ENCODE peak calls at places on chromosomes 3 and 15, in nine cellular contexts. One of them, this sample, is unnamed. For H3K4me1, the result is how much of the 10 kb centered on the place peaks cover.

GRCh38 chr3:183698760-183699159 is 1.2 kb downstream of the YEATS2 start:
- DNase-seq in HepG2: no peak
- DNase-seq in endothelial cell of umbilical vein: peak
- DNase-seq in GM12878: no peak
- DNase-seq in esophagus muscularis mucosa: no peak
- DNase-seq in GM23338: peak
- DNase-seq in sigmoid colon: no peak
- DNase-seq in Panc1: no peak
- DNase-seq in prostate gland: no peak
- DNase-seq in this sample: peak

GRCh38 chr15:97959738-97960363 is 652 bp upstream of the ARRDC4 start:
- DNase-seq in sigmoid colon: no peak
- DNase-seq in GM12878: no peak
- DNase-seq in GM23338: no peak
- DNase-seq in Panc1: no peak
- DNase-seq in prostate gland: no peak
- DNase-seq in HepG2: no peak
- DNase-seq in endothelial cell of umbilical vein: peak
- DNase-seq in esophagus muscularis mucosa: no peak
- DNase-seq in this sample: peak

GRCh38 chr3:107956991-107957467 is 133.8 kb downstream of the CD47 start:
- DNase-seq in endothelial cell of umbilical vein: peak
- DNase-seq in HepG2: no peak
- DNase-seq in sigmoid colon: peak
- DNase-seq in GM23338: no peak
- DNase-seq in esophagus muscularis mucosa: peak
- DNase-seq in Panc1: no peak
- DNase-seq in GM12878: no peak
- DNase-seq in prostate gland: peak
- DNase-seq in this sample: peak

GRCh38 chr3:143658116-143658515 is 190.2 kb downstream of the SLC9A9 start:
- DNase-seq in GM23338: no peak
- DNase-seq in esophagus muscularis mucosa: no peak
- DNase-seq in Panc1: no peak
- DNase-seq in endothelial cell of umbilical vein: no peak
- DNase-seq in GM12878: no peak
- DNase-seq in HepG2: no peak
- DNase-seq in prostate gland: no peak
- DNase-seq in sigmoid colon: no peak
- DNase-seq in this sample: no peak

GRCh38 chr3:102630531-102630930 is 195.7 kb downstream of the ZPLD1 start:
- DNase-seq in Panc1: no peak
- DNase-seq in endothelial cell of umbilical vein: no peak
- DNase-seq in HepG2: no peak
- DNase-seq in prostate gland: no peak
- DNase-seq in sigmoid colon: no peak
- DNase-seq in GM23338: no peak
- DNase-seq in esophagus muscularis mucosa: no peak
- DNase-seq in GM12878: no peak
- DNase-seq in this sample: no peak

GRCh38 chr15:80473574-80474223 is 69.5 kb downstream of the ARNT2 start:
- DNase-seq in esophagus muscularis mucosa: no peak
- DNase-seq in GM12878: no peak
- DNase-seq in Panc1: no peak
- DNase-seq in HepG2: no peak
- DNase-seq in prostate gland: no peak
- DNase-seq in GM23338: peak
- DNase-seq in endothelial cell of umbilical vein: no peak
- DNase-seq in sigmoid colon: no peak
- DNase-seq in this sample: no peak

GRCh38 chr3:183253961-183254815 is 1.1 kb downstream of the B3GNT5 start:
- DNase-seq in esophagus muscularis mucosa: no peak
- DNase-seq in endothelial cell of umbilical vein: peak
- DNase-seq in GM23338: peak
- DNase-seq in sigmoid colon: peak
- DNase-seq in prostate gland: peak
- DNase-seq in GM12878: no peak
- DNase-seq in Panc1: no peak
- DNase-seq in HepG2: no peak
- DNase-seq in this sample: peak

GRCh38 chr3:45507820-45508317 is 86.7 kb upstream of the LIMD1 start:
- DNase-seq in sigmoid colon: no peak
- DNase-seq in Panc1: no peak
- DNase-seq in HepG2: no peak
- DNase-seq in GM23338: peak
- DNase-seq in prostate gland: no peak
- DNase-seq in GM12878: no peak
- DNase-seq in endothelial cell of umbilical vein: peak
- DNase-seq in esophagus muscularis mucosa: no peak
- DNase-seq in this sample: no peak

GRCh38 chr3:113523241-113523640 is 8.3 kb upstream of the SPICE1 start:
- DNase-seq in esophagus muscularis mucosa: no peak
- DNase-seq in Panc1: no peak
- DNase-seq in endothelial cell of umbilical vein: no peak
- DNase-seq in prostate gland: no peak
- DNase-seq in GM23338: no peak
- DNase-seq in sigmoid colon: no peak
- DNase-seq in GM12878: no peak
- DNase-seq in HepG2: no peak
- DNase-seq in this sample: no peak

DNA sequence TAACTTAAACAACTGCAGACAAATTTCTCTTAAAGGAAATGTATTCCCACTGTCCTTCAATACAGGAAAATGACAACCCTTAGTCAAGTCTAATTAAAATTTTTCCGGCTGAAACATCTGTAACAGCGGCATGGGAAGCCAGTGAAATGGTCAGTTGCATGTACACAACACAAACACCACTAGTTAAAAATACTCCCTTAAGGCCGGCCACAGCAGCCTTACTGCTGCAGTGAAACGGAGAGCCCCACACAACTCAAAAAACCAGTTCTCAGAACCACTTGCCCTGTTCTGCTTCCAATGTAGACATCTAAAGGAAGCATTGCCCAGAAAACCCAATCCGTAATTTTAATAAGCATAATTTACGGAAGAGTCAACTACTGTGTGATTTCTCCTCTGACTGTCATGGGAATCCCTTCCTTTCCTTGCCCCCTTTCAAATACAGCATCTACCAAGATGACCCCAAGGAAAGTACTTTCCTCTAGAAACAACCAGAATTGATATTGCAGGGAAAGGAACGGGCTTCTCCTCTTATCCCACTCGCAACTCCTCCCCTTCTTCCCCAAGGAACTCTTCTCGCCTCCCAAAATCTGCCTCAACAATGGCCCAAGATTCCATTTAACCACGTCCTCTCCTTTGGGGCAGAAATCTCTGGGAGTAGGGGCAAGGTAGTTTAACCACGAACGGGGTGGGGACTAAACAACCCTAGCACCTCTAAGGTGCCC is 1.6 kb downstream of the FBN1 start:
- DNase-seq in GM23338: no peak
- DNase-seq in sigmoid colon: no peak
- DNase-seq in endothelial cell of umbilical vein: peak
- DNase-seq in Panc1: no peak
- DNase-seq in HepG2: no peak
- DNase-seq in GM12878: no peak
- DNase-seq in prostate gland: no peak
- DNase-seq in esophagus muscularis mucosa: no peak
- DNase-seq in this sample: no peak
- H3K4me3 ChIP-seq in GM23338: peak
- H3K4me3 ChIP-seq in sigmoid colon: peak
- H3K4me3 ChIP-seq in endothelial cell of umbilical vein: peak
- H3K4me3 ChIP-seq in Panc1: peak
- H3K4me3 ChIP-seq in HepG2: peak
- H3K4me3 ChIP-seq in GM12878: peak
- H3K4me3 ChIP-seq in prostate gland: peak
- H3K4me3 ChIP-seq in esophagus muscularis mucosa: peak
- H3K4me3 ChIP-seq in this sample: peak

DNA sequence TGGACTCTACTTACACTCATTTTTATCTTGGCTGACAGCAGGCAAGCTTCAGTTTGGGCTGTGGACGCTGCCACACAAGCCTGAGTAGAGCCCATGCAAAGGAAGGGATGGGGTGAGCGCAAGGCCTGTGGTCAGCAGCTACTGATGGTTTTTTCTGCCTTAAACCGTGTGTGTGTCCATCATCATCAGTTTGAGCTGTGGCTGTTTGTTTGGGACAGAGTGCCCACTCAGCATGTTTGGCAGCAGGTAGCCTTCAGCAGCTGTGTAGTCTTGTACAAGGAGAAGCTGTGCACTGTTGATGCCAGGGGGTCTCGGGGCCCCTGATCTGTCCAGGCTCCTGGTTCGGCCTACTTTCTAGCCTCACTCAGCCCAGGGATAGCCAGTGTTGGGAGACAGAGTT is 3.5 kb downstream of the RBM15B start:
- DNase-seq in esophagus muscularis mucosa: no peak
- DNase-seq in GM23338: no peak
- DNase-seq in Panc1: no peak
- DNase-seq in sigmoid colon: no peak
- DNase-seq in prostate gland: no peak
- DNase-seq in endothelial cell of umbilical vein: no peak
- DNase-seq in GM12878: no peak
- DNase-seq in HepG2: no peak
- DNase-seq in this sample: no peak
- TF ChIP-seq POLR2AphosphoS5 in esophagus muscularis mucosa: no peak
- TF ChIP-seq POLR2AphosphoS5 in GM23338: no peak
- TF ChIP-seq POLR2AphosphoS5 in Panc1: no peak
- TF ChIP-seq POLR2AphosphoS5 in sigmoid colon: no peak
- TF ChIP-seq POLR2AphosphoS5 in prostate gland: no peak
- TF ChIP-seq POLR2AphosphoS5 in endothelial cell of umbilical vein: no peak
- TF ChIP-seq POLR2AphosphoS5 in GM12878: no peak
- TF ChIP-seq POLR2AphosphoS5 in HepG2: peak
- TF ChIP-seq POLR2AphosphoS5 in this sample: no peak

DNA sequence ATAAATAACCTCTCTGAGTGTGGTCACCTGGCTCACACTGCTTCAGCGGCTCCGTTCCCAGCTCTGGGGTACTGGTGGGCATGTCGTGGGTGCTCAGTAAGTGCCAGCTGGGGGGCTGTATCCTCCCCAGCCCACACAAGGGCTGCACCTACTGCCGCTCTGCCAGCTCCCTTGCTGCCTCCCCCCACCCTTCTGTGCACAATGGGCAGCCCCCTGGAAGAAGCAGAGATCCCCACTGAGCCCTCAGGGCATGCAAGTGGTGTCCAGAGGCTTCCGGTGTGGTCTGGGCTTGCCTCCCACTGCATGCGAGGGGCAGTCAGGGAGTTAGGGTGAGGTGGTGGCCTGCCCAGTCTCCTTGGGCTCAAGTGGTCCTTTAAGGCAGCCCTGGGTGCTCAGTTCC is 58.3 kb upstream of the TRPM1 start:
- DNase-seq in endothelial cell of umbilical vein: no peak
- DNase-seq in Panc1: no peak
- DNase-seq in sigmoid colon: no peak
- DNase-seq in esophagus muscularis mucosa: peak
- DNase-seq in GM12878: no peak
- DNase-seq in prostate gland: no peak
- DNase-seq in HepG2: no peak
- DNase-seq in GM23338: no peak
- DNase-seq in this sample: no peak
- H3K4me1 ChIP-seq in endothelial cell of umbilical vein: under half
- H3K4me1 ChIP-seq in Panc1: under half
- H3K4me1 ChIP-seq in sigmoid colon: under half
- H3K4me1 ChIP-seq in esophagus muscularis mucosa: under half
- H3K4me1 ChIP-seq in GM12878: under half
- H3K4me1 ChIP-seq in prostate gland: under half
- H3K4me1 ChIP-seq in HepG2: half or more
- H3K4me1 ChIP-seq in GM23338: under half
- H3K4me1 ChIP-seq in this sample: under half

GRCh38 chr15:88616240-88616639 is 4.9 kb upstream of the AEN start:
- DNase-seq in GM23338: no peak
- DNase-seq in GM12878: no peak
- DNase-seq in prostate gland: no peak
- DNase-seq in esophagus muscularis mucosa: peak
- DNase-seq in Panc1: no peak
- DNase-seq in HepG2: no peak
- DNase-seq in sigmoid colon: no peak
- DNase-seq in endothelial cell of umbilical vein: no peak
- DNase-seq in this sample: no peak

GRCh38 chr15:88612186-88612796 is 8.8 kb upstream of the AEN start:
- DNase-seq in esophagus muscularis mucosa: no peak
- DNase-seq in sigmoid colon: no peak
- DNase-seq in Panc1: no peak
- DNase-seq in endothelial cell of umbilical vein: no peak
- DNase-seq in HepG2: no peak
- DNase-seq in GM12878: no peak
- DNase-seq in GM23338: peak
- DNase-seq in prostate gland: no peak
- DNase-seq in this sample: no peak

GRCh38 chr15:88610756-88611231 is 10.3 kb upstream of the AEN start:
- DNase-seq in endothelial cell of umbilical vein: no peak
- DNase-seq in HepG2: no peak
- DNase-seq in sigmoid colon: no peak
- DNase-seq in GM23338: peak
- DNase-seq in esophagus muscularis mucosa: no peak
- DNase-seq in Panc1: no peak
- DNase-seq in prostate gland: no peak
- DNase-seq in GM12878: no peak
- DNase-seq in this sample: no peak

GRCh38 chr15:88615303-88616107 is 5.6 kb upstream of the AEN start:
- DNase-seq in sigmoid colon: no peak
- DNase-seq in HepG2: peak
- DNase-seq in GM12878: no peak
- DNase-seq in Panc1: no peak
- DNase-seq in endothelial cell of umbilical vein: no peak
- DNase-seq in esophagus muscularis mucosa: peak
- DNase-seq in prostate gland: no peak
- DNase-seq in GM23338: peak
- DNase-seq in this sample: peak

DNA sequence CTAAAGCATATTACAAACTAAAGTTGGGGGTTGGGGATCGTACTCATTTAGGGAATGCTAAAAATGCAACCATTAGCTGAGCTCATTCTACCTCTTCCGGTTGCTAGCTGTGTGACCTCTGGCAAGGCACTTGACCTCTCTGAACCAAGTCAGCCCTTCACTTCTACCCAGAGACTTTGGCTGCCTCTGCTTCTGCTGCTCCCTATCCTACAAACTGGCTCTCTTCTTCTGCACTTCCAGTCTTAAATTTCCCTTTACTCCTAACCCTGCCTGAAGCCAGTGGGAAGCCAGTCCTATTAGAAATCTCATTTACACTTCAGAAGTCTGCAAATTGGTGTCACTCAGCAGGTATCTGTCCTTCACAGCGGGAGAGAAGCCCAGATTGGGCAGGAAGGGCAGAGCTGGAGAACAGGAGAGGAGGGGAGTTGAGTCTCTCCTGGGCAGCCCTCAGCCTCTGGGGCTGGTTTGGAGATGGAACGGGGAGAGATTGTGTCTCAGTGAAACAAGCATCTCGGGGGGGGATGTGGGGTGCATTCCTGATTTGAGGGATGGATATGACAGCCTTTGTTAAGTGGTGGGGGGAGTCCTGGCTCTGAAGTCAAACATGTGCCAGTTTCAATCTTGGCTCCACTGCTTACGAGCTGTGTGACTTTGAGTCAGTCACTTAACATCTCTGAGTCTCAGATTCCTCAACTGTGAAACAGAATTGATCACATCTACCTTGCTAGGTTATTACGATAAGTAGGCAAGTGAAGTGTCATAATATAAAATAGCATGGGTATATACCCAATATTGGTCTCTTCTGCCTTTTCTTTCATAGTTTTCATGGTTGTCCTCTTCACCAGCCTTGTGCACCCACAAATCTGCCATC is 7.8 kb upstream of the AEN start:
- DNase-seq in HepG2: no peak
- DNase-seq in sigmoid colon: no peak
- DNase-seq in GM23338: peak
- DNase-seq in esophagus muscularis mucosa: no peak
- DNase-seq in endothelial cell of umbilical vein: no peak
- DNase-seq in Panc1: no peak
- DNase-seq in prostate gland: no peak
- DNase-seq in GM12878: no peak
- DNase-seq in this sample: no peak
- H3K4me3 ChIP-seq in HepG2: no peak
- H3K4me3 ChIP-seq in sigmoid colon: no peak
- H3K4me3 ChIP-seq in GM23338: peak
- H3K4me3 ChIP-seq in esophagus muscularis mucosa: no peak
- H3K4me3 ChIP-seq in endothelial cell of umbilical vein: no peak
- H3K4me3 ChIP-seq in Panc1: no peak
- H3K4me3 ChIP-seq in prostate gland: no peak
- H3K4me3 ChIP-seq in GM12878: no peak
- H3K4me3 ChIP-seq in this sample: no peak